ENCODE peak calls at places on chromosome 14, in eight cellular contexts. One of them, this sample, is unnamed. For H3K4me1, the result is how much of the 10 kb centered on the place peaks cover.

GRCh38 chr14:75258079-75258802 is 20.4 kb upstream of the FOS start:
- DNase-seq in HCT116: no peak
- DNase-seq in heart left ventricle: no peak
- DNase-seq in psoas muscle: peak
- DNase-seq in tibial artery: peak
- DNase-seq in naive thymus-derived CD4-positive, alpha-beta T cell: no peak
- DNase-seq in lung: no peak
- DNase-seq in HepG2: no peak
- DNase-seq in this sample: no peak

GRCh38 chr14:39302124-39302810 is 68.6 kb downstream of the MIA2 start:
- DNase-seq in heart left ventricle: no peak
- DNase-seq in tibial artery: no peak
- DNase-seq in HepG2: no peak
- DNase-seq in HCT116: no peak
- DNase-seq in lung: no peak
- DNase-seq in naive thymus-derived CD4-positive, alpha-beta T cell: no peak
- DNase-seq in psoas muscle: no peak
- DNase-seq in this sample: no peak

GRCh38 chr14:21044106-21044618 is 2.0 kb downstream of the RNASE7 start:
- DNase-seq in heart left ventricle: no peak
- DNase-seq in psoas muscle: peak
- DNase-seq in tibial artery: no peak
- DNase-seq in naive thymus-derived CD4-positive, alpha-beta T cell: no peak
- DNase-seq in HepG2: peak
- DNase-seq in lung: no peak
- DNase-seq in HCT116: no peak
- DNase-seq in this sample: no peak

GRCh38 chr14:74867673-74868072 is 8.3 kb downstream of the PROX2 start:
- DNase-seq in HepG2: no peak
- DNase-seq in tibial artery: peak
- DNase-seq in heart left ventricle: no peak
- DNase-seq in naive thymus-derived CD4-positive, alpha-beta T cell: peak
- DNase-seq in HCT116: no peak
- DNase-seq in psoas muscle: no peak
- DNase-seq in lung: no peak
- DNase-seq in this sample: no peak

GRCh38 chr14:36505193-36505815 is 14.7 kb downstream of the NKX2-1 start:
- DNase-seq in HCT116: no peak
- DNase-seq in HepG2: no peak
- DNase-seq in psoas muscle: no peak
- DNase-seq in heart left ventricle: no peak
- DNase-seq in lung: peak
- DNase-seq in tibial artery: no peak
- DNase-seq in naive thymus-derived CD4-positive, alpha-beta T cell: no peak
- DNase-seq in this sample: no peak

GRCh38 chr14:96461950-96462798 is 40.0 kb upstream of the PAPOLA start:
- DNase-seq in HepG2: peak
- DNase-seq in lung: no peak
- DNase-seq in psoas muscle: no peak
- DNase-seq in HCT116: no peak
- DNase-seq in naive thymus-derived CD4-positive, alpha-beta T cell: no peak
- DNase-seq in tibial artery: no peak
- DNase-seq in heart left ventricle: no peak
- DNase-seq in this sample: no peak

GRCh38 chr14:20873370-20874177 is 17.6 kb upstream of the RNASE3 start:
- DNase-seq in HepG2: peak
- DNase-seq in heart left ventricle: peak
- DNase-seq in tibial artery: peak
- DNase-seq in HCT116: peak
- DNase-seq in lung: peak
- DNase-seq in psoas muscle: peak
- DNase-seq in naive thymus-derived CD4-positive, alpha-beta T cell: peak
- DNase-seq in this sample: peak

GRCh38 chr14:82636426-82636825 is 1102.8 kb upstream of the SEL1L start:
- DNase-seq in tibial artery: no peak
- DNase-seq in psoas muscle: no peak
- DNase-seq in naive thymus-derived CD4-positive, alpha-beta T cell: no peak
- DNase-seq in HCT116: no peak
- DNase-seq in lung: no peak
- DNase-seq in heart left ventricle: no peak
- DNase-seq in HepG2: no peak
- DNase-seq in this sample: no peak

GRCh38 chr14:55749201-55749812 is 169.3 kb downstream of the KTN1 start:
- DNase-seq in psoas muscle: no peak
- DNase-seq in tibial artery: no peak
- DNase-seq in heart left ventricle: no peak
- DNase-seq in naive thymus-derived CD4-positive, alpha-beta T cell: no peak
- DNase-seq in HepG2: no peak
- DNase-seq in lung: no peak
- DNase-seq in HCT116: no peak
- DNase-seq in this sample: no peak

GRCh38 chr14:76091036-76091435 is 60.7 kb upstream of the GPATCH2L start:
- DNase-seq in heart left ventricle: peak
- DNase-seq in naive thymus-derived CD4-positive, alpha-beta T cell: no peak
- DNase-seq in tibial artery: peak
- DNase-seq in lung: no peak
- DNase-seq in HCT116: no peak
- DNase-seq in psoas muscle: peak
- DNase-seq in HepG2: peak
- DNase-seq in this sample: no peak

GRCh38 chr14:31926123-31926522 is 151.0 kb upstream of the ARHGAP5 start:
- DNase-seq in HepG2: peak
- DNase-seq in naive thymus-derived CD4-positive, alpha-beta T cell: peak
- DNase-seq in heart left ventricle: no peak
- DNase-seq in HCT116: peak
- DNase-seq in tibial artery: no peak
- DNase-seq in lung: no peak
- DNase-seq in psoas muscle: no peak
- DNase-seq in this sample: peak

GRCh38 chr14:50619569-50620141 is 48.5 kb downstream of the SAV1 start:
- DNase-seq in lung: no peak
- DNase-seq in tibial artery: no peak
- DNase-seq in psoas muscle: no peak
- DNase-seq in naive thymus-derived CD4-positive, alpha-beta T cell: no peak
- DNase-seq in HepG2: peak
- DNase-seq in HCT116: peak
- DNase-seq in heart left ventricle: no peak
- DNase-seq in this sample: no peak

GRCh38 chr14:80587096-80587724 is 354.3 kb downstream of the CEP128 start:
- DNase-seq in heart left ventricle: no peak
- DNase-seq in lung: no peak
- DNase-seq in tibial artery: no peak
- DNase-seq in HCT116: peak
- DNase-seq in naive thymus-derived CD4-positive, alpha-beta T cell: peak
- DNase-seq in HepG2: peak
- DNase-seq in psoas muscle: no peak
- DNase-seq in this sample: no peak

GRCh38 chr14:71022015-71022919 is 115.0 kb downstream of the PCNX1 start:
- DNase-seq in lung: no peak
- DNase-seq in HCT116: peak
- DNase-seq in tibial artery: no peak
- DNase-seq in naive thymus-derived CD4-positive, alpha-beta T cell: no peak
- DNase-seq in psoas muscle: no peak
- DNase-seq in HepG2: no peak
- DNase-seq in heart left ventricle: no peak
- DNase-seq in this sample: no peak

GRCh38 chr14:88868558-88869159 is 44.2 kb downstream of the TTC8 start:
- DNase-seq in naive thymus-derived CD4-positive, alpha-beta T cell: peak
- DNase-seq in lung: no peak
- DNase-seq in psoas muscle: no peak
- DNase-seq in tibial artery: no peak
- DNase-seq in HepG2: peak
- DNase-seq in heart left ventricle: no peak
- DNase-seq in HCT116: peak
- DNase-seq in this sample: no peak

GRCh38 chr14:51677276-51677675 is 25.6 kb downstream of the FRMD6 start:
- DNase-seq in lung: no peak
- DNase-seq in tibial artery: no peak
- DNase-seq in HepG2: no peak
- DNase-seq in heart left ventricle: no peak
- DNase-seq in HCT116: no peak
- DNase-seq in naive thymus-derived CD4-positive, alpha-beta T cell: no peak
- DNase-seq in psoas muscle: no peak
- DNase-seq in this sample: no peak

GRCh38 chr14:76954791-76955190 is 73.7 kb downstream of the IRF2BPL start:
- DNase-seq in lung: no peak
- DNase-seq in psoas muscle: no peak
- DNase-seq in naive thymus-derived CD4-positive, alpha-beta T cell: no peak
- DNase-seq in heart left ventricle: no peak
- DNase-seq in tibial artery: no peak
- DNase-seq in HepG2: no peak
- DNase-seq in HCT116: no peak
- DNase-seq in this sample: no peak

GRCh38 chr14:91912035-91912434 is 35.5 kb downstream of the FBLN5 start:
- DNase-seq in HCT116: no peak
- DNase-seq in HepG2: no peak
- DNase-seq in lung: no peak
- DNase-seq in heart left ventricle: no peak
- DNase-seq in naive thymus-derived CD4-positive, alpha-beta T cell: no peak
- DNase-seq in tibial artery: no peak
- DNase-seq in psoas muscle: no peak
- DNase-seq in this sample: no peak

DNA sequence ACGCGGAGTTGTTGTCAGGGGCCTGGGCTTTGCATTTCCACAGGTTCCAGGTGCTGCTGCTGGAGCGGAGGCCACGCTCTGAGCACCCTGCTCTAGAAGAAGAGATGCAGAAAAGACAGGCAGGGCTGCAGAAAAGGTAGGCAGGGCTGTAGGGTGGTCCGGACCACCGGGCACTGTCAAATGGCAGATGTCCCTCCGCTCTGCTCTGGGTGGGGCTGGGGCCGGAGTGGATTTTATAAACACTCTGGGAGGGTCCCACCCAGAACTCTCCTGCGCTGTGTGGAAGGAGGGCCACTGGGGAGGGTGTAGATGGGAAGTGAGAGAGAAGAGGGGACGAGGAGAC is 4.0 kb upstream of the ASPG start:
- DNase-seq in lung: no peak
- DNase-seq in naive thymus-derived CD4-positive, alpha-beta T cell: no peak
- DNase-seq in heart left ventricle: no peak
- DNase-seq in tibial artery: no peak
- DNase-seq in HCT116: no peak
- DNase-seq in psoas muscle: no peak
- DNase-seq in HepG2: no peak
- DNase-seq in this sample: no peak
- H3K4me1 ChIP-seq in lung: under half
- H3K4me1 ChIP-seq in naive thymus-derived CD4-positive, alpha-beta T cell: under half
- H3K4me1 ChIP-seq in heart left ventricle: under half
- H3K4me1 ChIP-seq in tibial artery: under half
- H3K4me1 ChIP-seq in HCT116: under half
- H3K4me1 ChIP-seq in psoas muscle: under half
- H3K4me1 ChIP-seq in HepG2: under half
- H3K4me1 ChIP-seq in this sample: under half

GRCh38 chr14:102928412-102929348 is 6.2 kb downstream of the AMN start:
- DNase-seq in HepG2: no peak
- DNase-seq in psoas muscle: peak
- DNase-seq in lung: peak
- DNase-seq in naive thymus-derived CD4-positive, alpha-beta T cell: peak
- DNase-seq in heart left ventricle: peak
- DNase-seq in HCT116: peak
- DNase-seq in tibial artery: peak
- DNase-seq in this sample: peak
- H3K4me1 ChIP-seq in HepG2: under half
- H3K4me1 ChIP-seq in psoas muscle: under half
- H3K4me1 ChIP-seq in lung: under half
- H3K4me1 ChIP-seq in naive thymus-derived CD4-positive, alpha-beta T cell: under half
- H3K4me1 ChIP-seq in heart left ventricle: under half
- H3K4me1 ChIP-seq in HCT116: under half
- H3K4me1 ChIP-seq in tibial artery: under half
- H3K4me1 ChIP-seq in this sample: under half

GRCh38 chr14:73457050-73457934 is 1.1 kb downstream of the NUMB start:
- DNase-seq in HepG2: no peak
- DNase-seq in tibial artery: peak
- DNase-seq in heart left ventricle: peak
- DNase-seq in naive thymus-derived CD4-positive, alpha-beta T cell: peak
- DNase-seq in psoas muscle: peak
- DNase-seq in lung: peak
- DNase-seq in HCT116: no peak
- DNase-seq in this sample: peak
- H3K4me1 ChIP-seq in HepG2: half or more
- H3K4me1 ChIP-seq in tibial artery: under half
- H3K4me1 ChIP-seq in heart left ventricle: half or more
- H3K4me1 ChIP-seq in naive thymus-derived CD4-positive, alpha-beta T cell: under half
- H3K4me1 ChIP-seq in psoas muscle: under half
- H3K4me1 ChIP-seq in lung: under half
- H3K4me1 ChIP-seq in HCT116: under half
- H3K4me1 ChIP-seq in this sample: under half

DNA sequence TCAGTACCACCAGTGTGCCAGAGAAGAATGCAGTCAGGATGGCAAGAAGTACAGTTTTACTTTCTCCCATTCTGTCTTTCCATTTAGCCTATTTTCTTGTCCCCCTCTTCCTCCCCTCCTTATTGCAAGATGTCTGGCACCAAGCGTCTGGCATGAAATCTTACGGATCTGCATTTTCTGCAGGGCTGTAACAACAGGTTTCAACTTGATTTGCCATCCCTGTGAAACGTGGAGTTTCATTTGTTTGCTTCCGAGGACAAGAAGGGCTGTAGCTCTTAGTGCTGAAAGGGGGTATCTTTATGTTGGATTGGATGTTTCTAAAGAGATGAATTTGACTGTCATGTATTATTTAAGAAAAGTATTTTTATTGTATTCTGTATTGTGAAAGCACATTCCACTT is 1110.6 kb downstream of the BCL11B start:
- DNase-seq in lung: no peak
- DNase-seq in tibial artery: no peak
- DNase-seq in psoas muscle: no peak
- DNase-seq in HCT116: no peak
- DNase-seq in heart left ventricle: no peak
- DNase-seq in HepG2: no peak
- DNase-seq in naive thymus-derived CD4-positive, alpha-beta T cell: no peak
- DNase-seq in this sample: no peak
- H3K4me1 ChIP-seq in lung: under half
- H3K4me1 ChIP-seq in tibial artery: under half
- H3K4me1 ChIP-seq in psoas muscle: under half
- H3K4me1 ChIP-seq in HCT116: under half
- H3K4me1 ChIP-seq in heart left ventricle: under half
- H3K4me1 ChIP-seq in HepG2: under half
- H3K4me1 ChIP-seq in naive thymus-derived CD4-positive, alpha-beta T cell: under half
- H3K4me1 ChIP-seq in this sample: under half